ENCODE peak calls at places on chromosomes 2 and 18, in nine cellular contexts. Y, H, Z, Q, T, K, M, V and I are unnamed samples.
A peak's percentile ranks its signal among the peaks of the same experiment; 100 is the strongest.

GRCh38 chr18:9017900-9018217 is 84.6 kb upstream of the NDUFV2 start:
- DNase-seq in Y (peak; percentile 58), H (peak; percentile 38), Z (no peak), Q (no peak), T (no peak), K (no peak), M (no peak), V (no peak), I (peak; percentile 61)

GRCh38 chr2:220871909-220872308 is 700.2 kb downstream of the EPHA4 start:
- DNase-seq in Y (no peak), H (no peak), Z (no peak), Q (no peak), T (no peak), K (no peak), M (no peak), V (no peak), I (no peak)

GRCh38 chr2:236610991-236611821 is 41.6 kb downstream of the ACKR3 start:
- DNase-seq in Y (no peak), H (no peak), Z (no peak), Q (no peak), T (no peak), K (no peak), M (no peak), V (no peak), I (peak; percentile 7)

GRCh38 chr18:68916734-68917133 is 118.9 kb downstream of the CCDC102B start:
- DNase-seq in Y (peak; percentile 94), H (peak; percentile 19), Z (no peak), Q (no peak), T (no peak), K (no peak), M (no peak), V (no peak), I (no peak)

GRCh38 chr18:70373062-70373519 is 84.2 kb downstream of the SOCS6 start:
- DNase-seq in Y (peak; percentile 99), H (peak; percentile 51), Z (no peak), Q (no peak), T (no peak), K (no peak), M (no peak), V (no peak), I (peak; percentile 78)

GRCh38 chr2:120395686-120396518 is 50.0 kb downstream of the INHBB start:
- DNase-seq in Y (no peak), H (peak; percentile 19), Z (no peak), Q (no peak), T (peak; percentile 75), K (no peak), M (no peak), V (no peak), I (no peak)

GRCh38 chr2:232839680-232840079 is 30.4 kb upstream of the SNORC start:
- DNase-seq in Y (no peak), H (no peak), Z (no peak), Q (peak; percentile 42), T (no peak), K (no peak), M (peak; percentile 13), V (no peak), I (no peak)

GRCh38 chr2:12300019-12300602 is 416.6 kb upstream of the TRIB2 start:
- DNase-seq in Y (peak; percentile 56), H (no peak), Z (no peak), Q (no peak), T (no peak), K (no peak), M (no peak), V (no peak), I (peak; percentile 17)

GRCh38 chr2:68715353-68716041 is 19.1 kb upstream of the ARHGAP25 start:
- DNase-seq in Y (peak; percentile 62), H (peak; percentile 97), Z (peak; percentile 73), Q (peak; percentile 60), T (peak; percentile 73), K (no peak), M (no peak), V (peak; percentile 68), I (peak; percentile 55)
- H3K4me3 ChIP-seq in Y (no peak overlapping the region), H (no peak overlapping the region), Z (no peak overlapping the region), Q (no peak overlapping the region), T (no peak overlapping the region), K (peak overlapping the region; percentile 4), M (no peak overlapping the region), V (no peak overlapping the region), I (no peak overlapping the region)

GRCh38 chr2:74390601-74391000 is 10.5 kb upstream of the DCTN1 start:
- DNase-seq in Y (no peak), H (no peak), Z (no peak), Q (no peak), T (no peak), K (no peak), M (no peak), V (no peak), I (peak; percentile 30)

GRCh38 chr2:74384051-74384450 is 3.9 kb upstream of the DCTN1 start:
- DNase-seq in Y (no peak), H (no peak), Z (no peak), Q (no peak), T (no peak), K (no peak), M (no peak), V (no peak), I (no peak)

GRCh38 chr2:74385396-74385795 is 5.3 kb upstream of the DCTN1 start:
- DNase-seq in Y (no peak), H (peak; percentile 14), Z (no peak), Q (no peak), T (no peak), K (no peak), M (no peak), V (no peak), I (no peak)

GRCh38 chr2:74391209-74391579 is 11.1 kb upstream of the DCTN1 start:
- DNase-seq in Y (peak; percentile 34), H (peak; percentile 64), Z (no peak), Q (no peak), T (no peak), K (no peak), M (no peak), V (no peak), I (peak; percentile 53)

DNA sequence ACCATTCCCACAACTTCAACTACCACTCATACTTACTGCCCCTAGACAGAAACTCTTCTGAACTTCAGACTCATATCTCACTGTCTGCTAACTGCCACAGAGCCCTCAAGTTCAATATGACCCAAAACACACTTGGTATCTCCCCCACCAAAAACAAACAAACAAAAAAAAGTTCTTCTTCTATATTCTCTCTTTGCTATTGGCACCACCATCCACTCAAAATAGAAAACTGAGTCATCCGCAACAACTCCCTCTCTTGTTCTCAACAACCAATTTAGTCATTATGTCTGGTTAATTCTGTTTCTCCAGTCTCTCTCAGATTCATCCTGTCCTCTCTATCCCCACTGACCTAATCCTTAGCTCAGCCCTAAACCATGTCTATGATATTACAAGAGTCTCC is 7.2 kb upstream of the DCTN1 start:
- DNase-seq in Y (peak; percentile 23), H (no peak), Z (no peak), Q (no peak), T (no peak), K (no peak), M (no peak), V (no peak), I (peak; percentile 43)
- H3K4me1 ChIP-seq in Y (peaks cover 36% of the 10 kb centered on the region), H (peaks cover 3% of the 10 kb centered on the region), Z (peaks cover 23% of the 10 kb centered on the region), Q (peaks cover 26% of the 10 kb centered on the region), T (peaks cover 13% of the 10 kb centered on the region), K (peaks cover 21% of the 10 kb centered on the region), M (peaks cover 77% of the 10 kb centered on the region), V (peaks cover 20% of the 10 kb centered on the region), I (peaks cover 71% of the 10 kb centered on the region)

GRCh38 chr18:26417190-26417589 is 131.2 kb downstream of the KCTD1 start:
- DNase-seq in Y (no peak), H (no peak), Z (no peak), Q (no peak), T (no peak), K (no peak), M (no peak), V (no peak), I (no peak)

GRCh38 chr18:26418225-26418624 is 130.1 kb downstream of the KCTD1 start:
- DNase-seq in Y (no peak), H (no peak), Z (no peak), Q (no peak), T (no peak), K (no peak), M (no peak), V (no peak), I (no peak)

GRCh38 chr18:26415041-26415440 is 133.3 kb downstream of the KCTD1 start:
- DNase-seq in Y (no peak), H (no peak), Z (peak; percentile 96), Q (no peak), T (no peak), K (no peak), M (no peak), V (no peak), I (peak; percentile 27)

GRCh38 chr18:26416652-26417150 is 131.7 kb downstream of the KCTD1 start:
- DNase-seq in Y (no peak), H (no peak), Z (peak; percentile 95), Q (no peak), T (no peak), K (no peak), M (no peak), V (no peak), I (no peak)

GRCh38 chr18:26415631-26416030 is 132.7 kb downstream of the KCTD1 start:
- DNase-seq in Y (no peak), H (no peak), Z (no peak), Q (no peak), T (no peak), K (no peak), M (no peak), V (no peak), I (no peak)
- H3K36me3 ChIP-seq in Y (no peaks in the 10 kb centered on the region), H (no peaks in the 10 kb centered on the region), Z (no peaks in the 10 kb centered on the region), Q (no peaks in the 10 kb centered on the region), T (no peaks in the 10 kb centered on the region), K (no peaks in the 10 kb centered on the region), M (no peaks in the 10 kb centered on the region), V (no peaks in the 10 kb centered on the region), I (no peaks in the 10 kb centered on the region)

GRCh38 chr2:99621106-99621505 is 131.3 kb upstream of the REV1 start:
- DNase-seq in Y (no peak), H (no peak), Z (no peak), Q (no peak), T (no peak), K (no peak), M (no peak), V (no peak), I (no peak)

GRCh38 chr2:99624682-99625081 is 134.9 kb upstream of the REV1 start:
- DNase-seq in Y (no peak), H (no peak), Z (no peak), Q (no peak), T (no peak), K (no peak), M (peak; percentile 62), V (no peak), I (no peak)

GRCh38 chr2:99623035-99623434 is 133.2 kb upstream of the REV1 start:
- DNase-seq in Y (no peak), H (no peak), Z (no peak), Q (no peak), T (no peak), K (no peak), M (no peak), V (no peak), I (no peak)

GRCh38 chr2:99622578-99622977 is 132.8 kb upstream of the REV1 start:
- DNase-seq in Y (no peak), H (no peak), Z (no peak), Q (no peak), T (no peak), K (no peak), M (no peak), V (no peak), I (no peak)

DNA sequence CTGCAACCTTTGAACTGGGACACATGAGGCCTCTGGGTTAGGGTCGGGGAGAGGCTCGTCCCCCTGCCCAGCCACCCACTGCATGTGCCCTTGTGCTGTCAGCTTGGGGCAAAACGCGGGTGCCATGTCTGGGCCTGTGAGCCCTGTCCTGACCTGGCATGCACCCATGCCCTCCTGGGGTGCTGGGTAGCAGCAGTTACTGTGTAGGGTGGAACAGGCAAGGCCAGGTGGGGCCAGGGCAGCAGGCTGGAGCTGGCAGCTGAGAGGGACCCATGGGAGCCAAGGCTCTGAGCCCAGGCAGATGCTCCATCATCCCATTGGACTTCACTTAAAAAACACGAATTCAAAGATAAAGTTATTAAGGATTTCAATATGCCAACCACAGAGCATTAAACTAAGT is 133.8 kb upstream of the REV1 start:
- DNase-seq in Y (no peak), H (no peak), Z (no peak), Q (no peak), T (no peak), K (no peak), M (no peak), V (no peak), I (no peak)
- H3K4me3 ChIP-seq in Y (no peak overlapping the region), H (no peak overlapping the region), Z (no peak overlapping the region), Q (no peak overlapping the region), T (no peak overlapping the region), K (no peak overlapping the region), M (no peak overlapping the region), V (no peak overlapping the region), I (no peak overlapping the region)